ENCODE peak calls at places on chromosomes 16 and 17, in seven cellular contexts. Q is cardiac muscle cell, C is fibroblast of pulmonary artery, T is AG09319, B is GM06990, I is body of pancreas, N is nephron progenitor cell. G is an unnamed sample.

GRCh38 chr17:80820331-80820730 is 171.3 kb upstream of the CHMP6 start:
- DNase-seq in N (no peak), Q (no peak), B (no peak), I (no peak), T (no peak), C (no peak), G (no peak)

GRCh38 chr17:27367121-27367981 is 73.4 kb downstream of the WSB1 start:
- DNase-seq in C (no peak), Q (no peak), T (no peak), B (no peak), N (no peak), I (no peak), G (no peak)

GRCh38 chr16:88951501-88951900 is 25.5 kb downstream of the CBFA2T3 start:
- DNase-seq in Q (no peak), T (no peak), N (no peak), C (no peak), I (no peak), B (no peak), G (no peak)

GRCh38 chr16:678858-679807 is 1.1 kb upstream of the STUB1 start:
- DNase-seq in N (peak), Q (peak), I (peak), B (peak), T (no peak), C (peak), G (peak)

GRCh38 chr17:6426356-6427101 is 8.4 kb downstream of the AIPL1 start:
- DNase-seq in I (no peak), N (no peak), T (no peak), B (no peak), Q (no peak), C (no peak), G (no peak)

GRCh38 chr17:41413353-41413752 is 11.0 kb downstream of the KRT37 start:
- DNase-seq in Q (no peak), N (no peak), C (no peak), I (no peak), B (no peak), T (no peak), G (no peak)

GRCh38 chr17:6084226-6085161 is 14.3 kb downstream of the WSCD1 start:
- DNase-seq in I (no peak), Q (no peak), N (no peak), T (no peak), B (no peak), C (no peak), G (no peak)

GRCh38 chr16:75066861-75067447 is 49.6 kb downstream of the LDHD start:
- DNase-seq in B (no peak), T (no peak), N (no peak), I (no peak), C (no peak), Q (no peak), G (no peak)

GRCh38 chr17:81599719-81600486 is 37.0 kb downstream of the NPLOC4 start:
- DNase-seq in Q (no peak), I (no peak), T (no peak), B (no peak), C (peak), N (no peak), G (no peak)

GRCh38 chr16:19329932-19330331 is 44.4 kb downstream of the CLEC19A start:
- DNase-seq in I (no peak), B (no peak), C (no peak), Q (no peak), N (no peak), T (no peak), G (no peak)

GRCh38 chr16:74605332-74605731 is 1.6 kb downstream of the GLG1 start:
- DNase-seq in C (no peak), N (no peak), B (no peak), T (no peak), Q (no peak), I (no peak), G (no peak)

GRCh38 chr16:57477531-57478202 is 8.6 kb downstream of the DOK4 start:
- DNase-seq in Q (peak), C (no peak), N (no peak), T (no peak), I (no peak), B (no peak), G (no peak)

GRCh38 chr16:3578610-3579551 is 1.7 kb upstream of the NLRC3 start:
- DNase-seq in B (peak), N (no peak), T (no peak), C (no peak), I (no peak), Q (no peak), G (peak)

GRCh38 chr16:82651921-82652601 is 25.3 kb downstream of the CDH13 start:
- DNase-seq in I (no peak), N (no peak), Q (no peak), B (peak), T (no peak), C (no peak), G (no peak)

GRCh38 chr16:63998-64913 is 8.2 kb downstream of the RHBDF1 start:
- DNase-seq in T (no peak), I (no peak), Q (no peak), B (peak), N (no peak), C (no peak), G (no peak)

GRCh38 chr17:60134396-60135159 is 15.2 kb upstream of the CA4 start:
- DNase-seq in T (no peak), I (peak), B (no peak), N (no peak), Q (no peak), C (peak), G (no peak)

GRCh38 chr17:79627766-79628690 is 17.2 kb upstream of the RBFOX3 start:
- DNase-seq in C (no peak), T (no peak), Q (no peak), N (no peak), B (no peak), I (peak), G (no peak)

GRCh38 chr17:4764612-4765011 is 7.1 kb upstream of the TM4SF5 start:
- DNase-seq in N (no peak), Q (no peak), T (no peak), I (no peak), B (no peak), C (no peak), G (no peak)

GRCh38 chr17:41451154-41451728 is 10.5 kb upstream of the KRT38 start:
- DNase-seq in B (no peak), I (no peak), N (no peak), Q (no peak), T (no peak), C (peak), G (no peak)

GRCh38 chr16:87067890-87068289 is 249.3 kb downstream of the C16orf95 start:
- DNase-seq in B (no peak), Q (no peak), C (no peak), T (no peak), I (no peak), N (no peak), G (no peak)

GRCh38 chr17:42720996-42721583 is 23.8 kb downstream of the EZH1 start:
- DNase-seq in B (no peak), N (peak), C (peak), T (peak), Q (peak), I (peak), G (peak)

GRCh38 chr16:9042943-9043680 is 48.3 kb upstream of the HAPSTR1 start:
- DNase-seq in N (no peak), T (no peak), B (no peak), I (no peak), C (peak), Q (no peak), G (no peak)

GRCh38 chr17:49996495-49997255 is 1.7 kb upstream of the DLX3 start:
- DNase-seq in I (peak), T (no peak), Q (peak), C (peak), N (peak), B (peak), G (peak)

GRCh38 chr16:67926181-67926742 is 5.4 kb downstream of the CTRL start:
- DNase-seq in T (no peak), B (no peak), Q (no peak), I (peak), N (no peak), C (no peak), G (no peak)
- TF ChIP-seq CTCF in T (no peak), B (no peak), Q (no peak), I (no peak), N (no peak), C (no peak), G (no peak)

DNA sequence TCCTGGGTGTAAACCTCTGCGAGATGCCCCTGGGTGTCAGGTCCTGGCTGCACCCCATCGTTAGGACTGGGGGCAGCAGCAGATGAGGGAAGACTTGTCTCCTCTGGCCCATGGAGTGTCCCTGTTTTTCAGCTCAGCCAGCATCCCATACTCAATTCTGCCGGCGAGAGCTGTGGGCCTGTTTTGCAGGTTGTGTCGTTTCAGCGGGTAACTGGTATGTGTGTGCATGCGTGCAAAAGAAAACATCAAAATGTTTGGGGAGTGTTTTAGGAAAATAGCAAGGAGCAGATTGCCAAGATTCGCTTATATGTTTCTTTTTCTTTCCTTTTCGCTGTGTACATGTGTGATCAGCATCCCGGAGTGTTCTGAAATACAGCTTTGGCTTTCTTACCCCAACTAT is 34.6 kb downstream of the MSI2 start:
- DNase-seq in C (no peak), B (no peak), I (no peak), Q (no peak), T (no peak), N (no peak), G (no peak)
- TF ChIP-seq CTCF in C (no peak), B (no peak), I (no peak), Q (no peak), T (no peak), N (no peak), G (no peak)

DNA sequence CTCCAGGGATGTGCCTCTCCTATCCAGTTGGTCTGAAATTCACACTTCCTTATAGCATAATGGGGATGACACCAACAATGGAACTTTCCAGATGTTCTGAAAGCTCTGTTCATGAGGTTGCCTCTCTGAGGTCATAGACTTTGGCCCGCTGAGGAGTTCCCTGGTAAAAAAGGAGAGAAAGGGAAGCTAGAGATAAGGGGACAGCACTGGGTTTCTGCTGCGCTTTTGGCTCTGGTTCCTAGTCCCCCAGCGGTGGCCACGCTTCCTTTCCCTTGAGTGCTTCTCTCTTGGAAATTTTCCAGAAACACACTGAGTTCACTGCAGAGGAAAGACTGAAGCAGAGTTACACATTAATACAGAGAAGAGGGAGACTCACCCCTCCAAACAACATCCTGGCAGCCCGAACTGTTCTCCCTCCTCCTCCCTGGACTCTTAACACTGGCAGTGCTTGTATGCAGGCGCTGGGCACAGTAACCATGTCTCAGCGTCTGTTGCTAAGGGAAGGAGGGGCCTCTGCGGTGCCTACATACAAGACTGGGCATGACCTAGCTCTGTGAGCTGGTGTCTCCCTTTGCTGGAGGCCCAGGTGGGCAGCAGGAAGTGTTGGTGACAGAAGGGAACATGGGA is at the start of gene DNAH3:
- DNase-seq in N (no peak), I (peak), T (no peak), Q (no peak), C (no peak), B (no peak), G (no peak)
- TF ChIP-seq CTCF in N (no peak), I (no peak), T (no peak), Q (no peak), C (no peak), B (no peak), G (no peak)

GRCh38 chr16:30491744-30492308 is 19.3 kb downstream of the ITGAL start:
- DNase-seq in N (no peak), T (peak), I (peak), Q (no peak), C (peak), B (no peak), G (no peak)
- TF ChIP-seq CTCF in N (no peak), T (no peak), I (no peak), Q (no peak), C (no peak), B (no peak), G (no peak)